ENCODE peak calls at places on chromosomes 1 and 21, in four cellular contexts. B is WTC11, O is H1, K is K562. A is an unnamed sample.

GRCh38 chr1:3539707-3540425 is 71.4 kb downstream of the MEGF6 start:
- DNase-seq in K (no peak), B (no peak), O (no peak), A (no peak)

GRCh38 chr1:233614173-233614742 is 352 bp downstream of the KCNK1 start:
- DNase-seq in K (no peak), O (no peak), B (peak), A (peak)

GRCh38 chr1:207186503-207186902 is 82.5 kb downstream of the C4BPA start:
- DNase-seq in K (no peak), B (no peak), O (no peak), A (peak)

GRCh38 chr1:168823988-168824387 is 95.0 kb upstream of the DPT start:
- DNase-seq in B (no peak), K (no peak), O (no peak), A (no peak)

GRCh38 chr1:246210751-246211150 is 296.3 kb downstream of the SMYD3 start:
- DNase-seq in B (peak), O (no peak), K (no peak), A (no peak)

GRCh38 chr1:238752332-238752731 is 634.0 kb upstream of the CHRM3 start:
- DNase-seq in K (no peak), B (no peak), O (no peak), A (no peak)

GRCh38 chr1:218377143-218377660 is 32.1 kb downstream of the TGFB2 start:
- DNase-seq in O (no peak), B (no peak), K (peak), A (peak)

GRCh38 chr1:239250353-239251035 is 135.9 kb upstream of the CHRM3 start:
- DNase-seq in O (no peak), B (no peak), K (no peak), A (no peak)

GRCh38 chr1:27609210-27609555 is 5.2 kb upstream of the AHDC1 start:
- DNase-seq in B (no peak), O (no peak), K (no peak), A (no peak)

GRCh38 chr1:156689035-156689959 is 12.1 kb upstream of the NES start:
- DNase-seq in B (peak), O (no peak), K (peak), A (peak)

GRCh38 chr21:34967509-34968289 is 81.4 kb downstream of the RUNX1 start:
- DNase-seq in O (no peak), K (peak), B (no peak), A (no peak)

GRCh38 chr1:201254625-201255469 is 28.5 kb upstream of the PKP1 start:
- DNase-seq in B (peak), K (peak), O (peak), A (peak)

GRCh38 chr1:242828199-242828598 is 303.7 kb upstream of the PLD5 start:
- DNase-seq in K (no peak), O (no peak), B (peak), A (no peak)

GRCh38 chr1:30332100-30333094 is 391.0 kb downstream of the MATN1 start:
- DNase-seq in O (no peak), B (no peak), K (no peak), A (no peak)

GRCh38 chr21:37673801-37674575 is 242.3 kb downstream of the KCNJ6 start:
- DNase-seq in K (no peak), O (no peak), B (no peak), A (no peak)

GRCh38 chr21:27480841-27481261 is 514.0 kb upstream of the ADAMTS5 start:
- DNase-seq in O (no peak), B (no peak), K (no peak), A (no peak)

GRCh38 chr1:3672231-3672970 is 20.1 kb downstream of the TP73 start:
- DNase-seq in O (no peak), K (no peak), B (peak), A (no peak)

GRCh38 chr1:172286629-172287076 is 133.8 kb upstream of the C1orf105 start:
- DNase-seq in O (no peak), B (no peak), K (no peak), A (no peak)

GRCh38 chr1:67626495-67627235 is 58.3 kb upstream of the GADD45A start:
- DNase-seq in B (no peak), O (no peak), K (no peak), A (peak)

GRCh38 chr1:221263831-221264767 is 384.9 kb downstream of the HLX start:
- DNase-seq in B (peak), O (peak), K (peak), A (peak)

DNA sequence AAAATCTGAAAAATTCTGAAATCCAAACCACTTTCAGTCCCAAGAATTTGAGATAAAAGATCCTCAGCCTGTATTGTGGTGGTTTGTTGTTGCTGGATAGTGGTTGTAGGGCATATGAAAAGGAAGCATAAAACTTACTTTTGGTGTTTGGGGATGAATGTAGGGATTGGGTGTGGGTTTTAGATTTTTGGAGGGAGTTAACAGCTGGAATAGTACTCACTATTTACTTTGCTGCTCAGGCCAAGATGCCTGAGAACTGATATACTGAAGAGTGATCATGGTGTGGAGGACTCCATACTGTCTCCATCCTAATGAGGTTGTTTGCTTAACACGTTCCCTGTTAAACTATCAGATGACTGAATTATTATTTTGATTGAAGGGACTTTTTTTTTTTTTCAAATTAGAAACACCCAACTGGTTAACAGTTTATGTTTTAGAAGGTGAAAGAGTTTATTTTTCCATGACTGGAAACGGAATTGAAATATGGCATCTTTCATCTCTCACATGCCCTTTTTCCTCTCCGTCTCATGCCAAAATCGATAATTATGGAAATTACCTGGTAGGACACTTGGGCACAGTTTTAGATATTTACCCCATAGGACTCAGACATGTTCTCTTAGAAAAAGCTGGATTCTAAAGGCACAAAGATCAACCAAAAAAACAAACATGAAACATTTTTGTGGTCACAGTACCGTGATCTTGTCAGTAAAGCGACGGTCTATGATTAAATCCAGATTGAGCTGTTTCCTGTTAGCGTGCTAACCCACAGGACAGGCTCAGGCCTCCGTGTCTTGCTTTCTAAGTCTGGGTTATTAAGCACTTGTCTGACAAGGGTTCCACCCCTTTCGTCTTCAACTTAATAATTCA is 37.3 kb downstream of the RGL1 start:
- DNase-seq in O (no peak), B (no peak), K (no peak), A (no peak)
- TF ChIP-seq JUN in O (no peak), B (no peak), K (no peak), A (no peak)

DNA sequence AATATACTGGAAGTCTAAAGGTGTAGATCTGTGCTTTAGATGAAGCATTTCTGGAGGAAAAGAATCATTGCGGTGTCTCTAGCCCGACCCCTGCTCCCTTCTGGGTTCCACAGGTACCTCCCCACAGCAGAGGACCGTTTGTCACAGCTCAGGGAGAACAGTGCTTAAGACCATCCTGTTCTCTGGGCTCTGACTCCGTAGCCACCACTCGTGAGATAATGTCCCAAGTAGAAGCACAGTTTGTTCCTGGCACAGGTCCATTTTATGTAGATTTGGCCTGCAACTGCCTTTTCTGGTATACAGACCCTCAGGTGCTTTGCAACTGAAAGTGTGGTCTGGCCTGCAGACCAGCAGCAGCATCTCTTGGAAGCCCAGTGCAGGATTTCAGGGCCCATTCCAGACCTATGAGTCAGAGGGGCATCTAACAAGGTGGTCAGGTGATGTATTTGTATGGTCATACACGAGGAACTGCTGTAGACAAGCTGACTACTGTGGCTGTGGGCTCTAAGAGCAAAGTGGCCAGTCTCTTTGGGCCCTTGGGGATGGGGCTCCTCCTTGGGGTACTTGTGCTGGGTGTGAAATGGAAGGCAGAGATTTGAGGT is 28.3 kb upstream of the TMEM125 start:
- DNase-seq in K (no peak), B (no peak), O (no peak), A (no peak)
- TF ChIP-seq JUN in K (no peak), B (no peak), O (no peak), A (no peak)

DNA sequence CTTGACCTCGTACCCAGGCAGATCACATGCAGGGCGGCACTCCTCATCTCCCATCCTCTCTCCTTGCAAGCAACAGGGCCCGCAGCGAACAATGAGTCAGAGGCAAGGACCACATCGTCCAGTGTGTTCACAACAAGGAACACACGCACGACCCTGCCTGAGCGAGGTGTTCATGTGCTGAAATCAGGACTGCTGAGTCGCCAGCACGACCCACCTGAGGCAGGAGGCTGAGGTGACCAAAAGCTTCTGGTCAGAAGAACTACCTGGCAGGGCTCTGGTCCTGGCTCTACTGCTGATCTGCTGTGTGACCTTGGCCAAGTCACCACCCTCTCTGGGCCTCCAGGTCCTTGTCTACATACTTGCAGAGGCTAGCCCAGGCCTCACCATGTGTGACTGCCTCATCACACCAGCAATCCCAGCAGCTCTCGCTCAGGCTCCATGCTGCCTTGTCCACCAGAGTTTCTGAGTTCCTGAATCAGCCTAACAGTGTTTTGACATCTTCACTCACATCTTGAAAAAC is 78.0 kb downstream of the SSBP3 start:
- DNase-seq in K (no peak), B (no peak), O (no peak), A (no peak)
- TF ChIP-seq JUN in K (no peak), B (no peak), O (no peak), A (no peak)

GRCh38 chr1:165424454-165425283 is 20.3 kb downstream of the RXRG start:
- DNase-seq in K (no peak), O (no peak), B (no peak), A (no peak)
- TF ChIP-seq JUN in K (no peak), O (no peak), B (no peak), A (no peak)

GRCh38 chr1:91596474-91596873 is 95.8 kb downstream of the CDC7 start:
- DNase-seq in O (no peak), B (no peak), K (peak), A (no peak)
- TF ChIP-seq JUN in O (no peak), B (no peak), K (peak), A (no peak)

GRCh38 chr1:94304553-94304952 is 67.2 kb upstream of the ARHGAP29 start:
- DNase-seq in O (no peak), K (no peak), B (no peak), A (no peak)
- TF ChIP-seq JUN in O (no peak), K (no peak), B (no peak), A (no peak)

GRCh38 chr1:245154429-245155185 is at the start of gene KIF26B:
- DNase-seq in K (peak), B (peak), O (no peak), A (peak)

GRCh38 chr1:245156041-245156735 is 1.4 kb downstream of the KIF26B start:
- DNase-seq in K (peak), B (peak), O (peak), A (peak)

GRCh38 chr1:245155186-245156040 is 628 bp downstream of the KIF26B start:
- DNase-seq in K (peak), O (no peak), B (peak), A (peak)

GRCh38 chr1:245153645-245154428 is 948 bp upstream of the KIF26B start:
- DNase-seq in B (no peak), O (no peak), K (peak), A (peak)

DNA sequence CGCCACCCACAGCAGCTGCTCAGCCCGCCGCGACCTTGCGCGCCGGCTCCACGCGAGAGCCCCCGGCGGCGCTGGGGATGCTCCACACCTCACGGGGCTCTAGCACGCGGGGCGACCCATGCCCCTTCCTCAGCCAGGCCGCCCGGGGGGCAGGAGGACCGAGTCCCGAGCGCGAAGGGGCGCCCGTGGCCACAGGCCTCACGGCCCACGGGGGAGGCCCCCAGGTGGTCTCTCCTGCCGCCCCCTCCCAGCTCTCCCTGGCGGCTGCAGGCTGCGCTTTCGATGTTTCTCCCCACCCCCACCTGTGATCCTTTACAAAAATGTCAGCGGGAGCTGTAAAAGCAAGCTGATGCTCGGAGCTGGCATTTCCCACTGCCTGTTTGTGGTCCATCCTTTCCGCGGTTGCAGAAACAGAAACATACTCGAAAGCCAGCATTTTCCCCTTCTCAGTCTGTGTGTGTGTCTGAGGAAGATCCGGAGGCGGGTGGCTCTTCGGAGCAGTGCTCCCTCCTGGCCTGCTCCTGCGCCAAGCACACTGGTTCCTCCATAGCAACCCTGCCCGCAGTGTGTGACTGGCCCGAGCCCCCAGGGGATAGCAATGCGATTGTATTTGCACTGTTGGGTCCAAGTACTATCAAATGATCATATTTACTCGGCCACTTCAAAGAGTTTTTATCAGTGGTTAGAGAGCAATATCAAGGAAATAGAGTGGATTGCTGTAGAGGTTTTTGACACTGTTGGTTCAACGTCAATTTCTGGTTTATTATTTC is 2.1 kb downstream of the KIF26B start:
- DNase-seq in K (no peak), O (no peak), B (peak), A (peak)
- TF ChIP-seq JUN in K (no peak), O (no peak), B (no peak), A (no peak)

A was measured in A549.